ENCODE peak calls at places on chromosomes 7 and 10, in seven cellular contexts. B is naive thymus-derived CD8-positive, alpha-beta T cell; L is lower lobe of right lung; E is foreskin fibroblast; A is activated gamma-delta T cell treated with anti-CD3 and anti-CD28 coated beads, Interleukin-2, amount 50 U/mL, for 16 hours; J is IMR-90; U is GM13977. G is an unnamed sample.

GRCh38 chr10:11488126-11488525 is 123.3 kb downstream of the USP6NL start:
- DNase-seq in B (no peak), L (no peak), E (no peak), A (no peak), J (no peak), U (no peak), G (no peak)

GRCh38 chr7:48035967-48036478 is 680 bp downstream of the C7orf57 start:
- DNase-seq in B (peak), L (peak), E (no peak), A (no peak), J (peak), U (no peak), G (peak)

GRCh38 chr7:68726386-68726785 is 871.9 kb upstream of the AUTS2 start:
- DNase-seq in B (no peak), L (no peak), E (no peak), A (no peak), J (no peak), U (no peak), G (no peak)

GRCh38 chr7:121187676-121188075 is 141.1 kb upstream of the WNT16 start:
- DNase-seq in B (no peak), L (no peak), E (peak), A (no peak), J (peak), U (no peak), G (no peak)

GRCh38 chr7:18511351-18511750 is 15.8 kb downstream of the HDAC9 start:
- DNase-seq in B (no peak), L (no peak), E (no peak), A (no peak), J (no peak), U (no peak), G (no peak)

GRCh38 chr7:87471430-87471829 is 4.0 kb downstream of the ABCB4 start:
- DNase-seq in B (no peak), L (no peak), E (no peak), A (no peak), J (no peak), U (no peak), G (no peak)

GRCh38 chr7:4025211-4025610 is 656.9 kb upstream of the FOXK1 start:
- DNase-seq in B (no peak), L (no peak), E (no peak), A (no peak), J (no peak), U (no peak), G (no peak)

GRCh38 chr7:155986497-155987160 is 174.4 kb upstream of the SHH start:
- DNase-seq in B (no peak), L (no peak), E (no peak), A (no peak), J (no peak), U (no peak), G (no peak)

GRCh38 chr7:95478139-95479037 is 7.4 kb upstream of the ASB4 start:
- DNase-seq in B (no peak), L (no peak), E (peak), A (no peak), J (peak), U (no peak), G (no peak)

GRCh38 chr7:90857595-90857994 is 261.5 kb downstream of the CDK14 start:
- DNase-seq in B (no peak), L (no peak), E (no peak), A (no peak), J (no peak), U (no peak), G (no peak)

GRCh38 chr7:93890464-93891068 is at the start of gene TFPI2:
- DNase-seq in B (no peak), L (peak), E (peak), A (no peak), J (peak), U (peak), G (peak)

GRCh38 chr7:80257751-80258150 is 123.1 kb downstream of the GNAI1 start:
- DNase-seq in B (no peak), L (no peak), E (no peak), A (no peak), J (no peak), U (no peak), G (no peak)

GRCh38 chr7:22671177-22671879 is 55.7 kb upstream of the IL6 start:
- DNase-seq in B (no peak), L (no peak), E (peak), A (no peak), J (peak), U (no peak), G (no peak)

GRCh38 chr7:73647725-73648592 is 19.7 kb upstream of the VPS37D start:
- DNase-seq in B (no peak), L (no peak), E (peak), A (no peak), J (no peak), U (peak), G (no peak)

GRCh38 chr7:67484244-67484751 is 487.7 kb downstream of the TYW1 start:
- DNase-seq in B (no peak), L (no peak), E (peak), A (no peak), J (peak), U (peak), G (no peak)

GRCh38 chr10:6788191-6788590 is 208.1 kb upstream of the PRKCQ start:
- DNase-seq in B (no peak), L (no peak), E (no peak), A (no peak), J (no peak), U (no peak), G (no peak)

GRCh38 chr7:2472744-2473143 is 3.5 kb downstream of the GRIFIN start:
- DNase-seq in B (no peak), L (no peak), E (no peak), A (no peak), J (no peak), U (no peak), G (no peak)

GRCh38 chr10:23362879-23363787 is 18.5 kb upstream of the C10orf67 start:
- DNase-seq in B (peak), L (no peak), E (no peak), A (no peak), J (no peak), U (peak), G (no peak)

GRCh38 chr7:43244232-43244631 is 131.8 kb downstream of the HECW1 start:
- DNase-seq in B (no peak), L (no peak), E (peak), A (no peak), J (peak), U (no peak), G (no peak)

GRCh38 chr10:34908472-34908871 is 93.4 kb upstream of the PARD3 start:
- DNase-seq in B (no peak), L (no peak), E (peak), A (no peak), J (peak), U (peak), G (no peak)

GRCh38 chr7:30168800-30169584 is 34.2 kb downstream of the MTURN start:
- DNase-seq in B (no peak), L (no peak), E (peak), A (no peak), J (peak), U (no peak), G (no peak)

GRCh38 chr10:660413-660979 is 29.0 kb downstream of the DIP2C start:
- DNase-seq in B (no peak), L (no peak), E (no peak), A (no peak), J (no peak), U (no peak), G (no peak)

GRCh38 chr7:137081694-137082093 is 213.2 kb downstream of the CHRM2 start:
- DNase-seq in B (no peak), L (no peak), E (peak), A (no peak), J (peak), U (no peak), G (no peak)

GRCh38 chr10:68700193-68700592 is 20.8 kb upstream of the CCAR1 start:
- DNase-seq in B (no peak), L (no peak), E (no peak), A (no peak), J (no peak), U (no peak), G (no peak)

GRCh38 chr7:39084344-39084743 is 106.6 kb downstream of the POU6F2 start:
- DNase-seq in B (no peak), L (no peak), E (no peak), A (no peak), J (no peak), U (no peak), G (no peak)

GRCh38 chr7:116258734-116259133 is 48.4 kb downstream of the TES start:
- DNase-seq in B (no peak), L (no peak), E (peak), A (peak), J (peak), U (peak), G (peak)

GRCh38 chr7:101177644-101178043 is 2.4 kb downstream of the NAT16 start:
- DNase-seq in B (no peak), L (no peak), E (no peak), A (no peak), J (no peak), U (no peak), G (no peak)

GRCh38 chr7:69038915-69039314 is 559.4 kb upstream of the AUTS2 start:
- DNase-seq in B (no peak), L (no peak), E (no peak), A (no peak), J (no peak), U (no peak), G (no peak)

GRCh38 chr7:135777626-135778398 is 29.2 kb upstream of the FAM180A start:
- DNase-seq in B (no peak), L (no peak), E (no peak), A (no peak), J (peak), U (no peak), G (no peak)

GRCh38 chr10:81820418-81820817 is 54.6 kb upstream of the NRG3 start:
- DNase-seq in B (no peak), L (no peak), E (no peak), A (no peak), J (no peak), U (no peak), G (no peak)

GRCh38 chr10:30784896-30785605 is 155.5 kb upstream of the LYZL2 start:
- DNase-seq in B (peak), L (peak), E (peak), A (peak), J (peak), U (peak), G (peak)

G was measured in memory B cell.